ENCODE peak calls at places on chromosomes 1 and 21, in nine cellular contexts. Y is GM23338, X is A549, B is thoracic aorta, R is HFF-Myc, P is GM12878, G is GM20000, U is GM12865, A is uterus. J is an unnamed sample.

GRCh38 chr21:37220433-37220980 is 46.6 kb downstream of the VPS26C start:
- DNase-seq in U (no peak), R (no peak), A (no peak), B (no peak), X (peak), G (peak), P (no peak), Y (peak), J (no peak)

GRCh38 chr1:170253180-170253579 is 107.4 kb downstream of the NTMT2 start:
- DNase-seq in X (no peak), Y (no peak), P (no peak), G (no peak), B (no peak), R (peak), A (no peak), U (peak), J (no peak)

GRCh38 chr1:1120866-1121563 is 5.1 kb upstream of the C1orf159 start:
- DNase-seq in G (no peak), P (no peak), U (no peak), X (no peak), A (no peak), R (no peak), Y (no peak), B (no peak), J (no peak)

GRCh38 chr1:37481289-37482003 is 7.1 kb downstream of the ZC3H12A start:
- DNase-seq in R (no peak), X (no peak), G (no peak), B (no peak), P (no peak), U (no peak), Y (no peak), A (no peak), J (peak)

GRCh38 chr1:2583871-2584341 is 2.7 kb upstream of the PRXL2B start:
- DNase-seq in A (no peak), Y (peak), B (no peak), X (no peak), R (no peak), U (no peak), G (no peak), P (no peak), J (no peak)

GRCh38 chr1:218813247-218813646 is 360.4 kb upstream of the LYPLAL1 start:
- DNase-seq in P (no peak), R (no peak), B (no peak), X (no peak), U (no peak), A (no peak), G (no peak), Y (peak), J (no peak)

GRCh38 chr1:200154069-200154767 is 126.7 kb downstream of the NR5A2 start:
- DNase-seq in R (no peak), G (peak), X (no peak), A (no peak), U (peak), P (peak), B (no peak), Y (no peak), J (peak)

GRCh38 chr1:31625561-31626272 is 8.2 kb downstream of the HCRTR1 start:
- DNase-seq in Y (no peak), R (no peak), X (no peak), B (no peak), P (no peak), A (no peak), U (no peak), G (no peak), J (no peak)

GRCh38 chr1:202143011-202143767 is 1.3 kb downstream of the ARL8A start:
- DNase-seq in U (peak), Y (no peak), B (no peak), R (no peak), P (no peak), G (peak), X (peak), A (no peak), J (peak)

GRCh38 chr21:43958364-43959158 is 53.5 kb upstream of the TRAPPC10 start:
- DNase-seq in R (no peak), U (peak), G (no peak), B (no peak), Y (no peak), X (no peak), P (peak), A (no peak), J (no peak)

GRCh38 chr1:217244946-217245345 is 385.9 kb downstream of the GPATCH2 start:
- DNase-seq in B (no peak), G (no peak), R (no peak), P (no peak), X (no peak), Y (no peak), U (no peak), A (no peak), J (no peak)

GRCh38 chr1:211606914-211607751 is 28.2 kb upstream of the SLC30A1 start:
- DNase-seq in G (peak), A (no peak), Y (no peak), B (no peak), X (no peak), P (peak), R (no peak), U (peak), J (peak)

GRCh38 chr21:14957836-14958235 is 107.0 kb downstream of the NRIP1 start:
- DNase-seq in Y (no peak), X (no peak), P (no peak), G (no peak), U (no peak), B (no peak), A (no peak), R (no peak), J (no peak)

GRCh38 chr1:6688757-6689156 is 12.9 kb downstream of the DNAJC11 start:
- DNase-seq in G (no peak), A (no peak), R (no peak), X (no peak), P (no peak), U (peak), Y (no peak), B (no peak), J (no peak)

GRCh38 chr1:89518116-89518780 is 6.4 kb upstream of the LRRC8B start:
- DNase-seq in U (no peak), Y (no peak), P (no peak), R (no peak), A (no peak), G (no peak), B (no peak), X (no peak), J (no peak)

GRCh38 chr1:205519541-205520131 is 15.2 kb downstream of the CDK18 start:
- DNase-seq in G (no peak), X (no peak), U (no peak), P (no peak), R (no peak), B (no peak), A (peak), Y (peak), J (no peak)

GRCh38 chr21:33268736-33269441 is 2.7 kb downstream of the IL10RB start:
- DNase-seq in U (peak), A (no peak), X (no peak), B (no peak), G (peak), Y (no peak), P (peak), R (no peak), J (peak)

GRCh38 chr1:203325004-203325417 is 19.7 kb downstream of the BTG2 start:
- DNase-seq in R (no peak), X (no peak), U (peak), Y (peak), A (no peak), G (peak), B (no peak), P (peak), J (peak)

GRCh38 chr1:33719771-33720670 is 143.9 kb upstream of the HMGB4 start:
- DNase-seq in U (no peak), R (no peak), G (no peak), X (no peak), B (no peak), Y (no peak), P (no peak), A (no peak), J (no peak)

GRCh38 chr1:29029652-29030051 is 94.1 kb downstream of the TMEM200B start:
- DNase-seq in A (no peak), X (no peak), Y (no peak), B (no peak), R (no peak), G (no peak), U (no peak), P (no peak), J (no peak)

GRCh38 chr1:38527373-38527966 is 332.1 kb downstream of the RRAGC start:
- DNase-seq in Y (peak), B (no peak), R (no peak), X (no peak), G (peak), U (peak), P (peak), A (no peak), J (peak)

GRCh38 chr1:2865571-2866414 is 64.3 kb upstream of the TTC34 start:
- DNase-seq in U (no peak), P (no peak), B (no peak), A (no peak), X (no peak), G (no peak), Y (no peak), R (no peak), J (no peak)

GRCh38 chr1:35544976-35545375 is 12.2 kb downstream of the KIAA0319L start:
- DNase-seq in X (peak), P (peak), Y (peak), G (peak), A (no peak), B (no peak), R (no peak), U (peak), J (peak)
- TF ChIP-seq CTCF in X (peak), P (peak), Y (peak), G (peak), A (no peak), B (no peak), R (peak), U (peak), J (peak)

GRCh38 chr1:30126839-30127238 is 596.5 kb downstream of the MATN1 start:
- DNase-seq in R (no peak), G (no peak), U (no peak), P (no peak), Y (no peak), B (no peak), A (no peak), X (no peak), J (no peak)
- TF ChIP-seq CTCF in R (no peak), G (no peak), U (no peak), P (no peak), Y (no peak), B (no peak), A (no peak), X (no peak), J (no peak)

GRCh38 chr1:152035406-152036315 is 1.1 kb downstream of the S100A11 start:
- DNase-seq in G (no peak), A (no peak), U (no peak), R (no peak), Y (peak), X (peak), B (no peak), P (no peak), J (no peak)
- TF ChIP-seq CTCF in G (no peak), A (no peak), U (no peak), R (no peak), Y (no peak), X (no peak), B (no peak), P (no peak), J (no peak)

GRCh38 chr1:66085600-66085999 is 292.9 kb downstream of the PDE4B start:
- DNase-seq in X (no peak), U (no peak), G (no peak), P (no peak), B (no peak), A (no peak), R (no peak), Y (no peak), J (no peak)

GRCh38 chr1:66088787-66089186 is 296.1 kb downstream of the PDE4B start:
- DNase-seq in R (no peak), G (no peak), B (no peak), A (no peak), P (no peak), Y (no peak), U (no peak), X (no peak), J (no peak)

GRCh38 chr1:66084442-66084841 is 291.7 kb downstream of the PDE4B start:
- DNase-seq in A (no peak), U (no peak), B (no peak), G (no peak), X (no peak), P (no peak), Y (peak), R (no peak), J (no peak)
- TF ChIP-seq CTCF in A (no peak), U (no peak), B (no peak), G (no peak), X (no peak), P (peak), Y (peak), R (no peak), J (no peak)

GRCh38 chr1:50425376-50426107 is 2.3 kb upstream of the DMRTA2 start:
- DNase-seq in R (no peak), X (peak), B (no peak), G (peak), A (no peak), U (no peak), P (no peak), Y (peak), J (peak)
- TF ChIP-seq CTCF in R (peak), X (no peak), B (no peak), G (no peak), A (no peak), U (no peak), P (no peak), Y (peak), J (no peak)

GRCh38 chr1:117846674-117847425 is 82.6 kb downstream of the GDAP2 start:
- DNase-seq in A (no peak), X (no peak), G (no peak), Y (no peak), R (no peak), U (no peak), P (no peak), B (no peak), J (no peak)

GRCh38 chr1:117841117-117841650 is 88.2 kb downstream of the GDAP2 start:
- DNase-seq in B (no peak), U (no peak), A (no peak), X (no peak), G (no peak), Y (no peak), P (no peak), R (no peak), J (no peak)

GRCh38 chr1:117843791-117844190 is 85.6 kb downstream of the GDAP2 start:
- DNase-seq in X (no peak), R (no peak), Y (no peak), G (no peak), P (no peak), A (no peak), U (no peak), B (no peak), J (no peak)

GRCh38 chr1:117838911-117839310 is 90.5 kb downstream of the GDAP2 start:
- DNase-seq in G (no peak), R (no peak), X (no peak), A (no peak), U (no peak), P (no peak), B (no peak), Y (no peak), J (no peak)

DNA sequence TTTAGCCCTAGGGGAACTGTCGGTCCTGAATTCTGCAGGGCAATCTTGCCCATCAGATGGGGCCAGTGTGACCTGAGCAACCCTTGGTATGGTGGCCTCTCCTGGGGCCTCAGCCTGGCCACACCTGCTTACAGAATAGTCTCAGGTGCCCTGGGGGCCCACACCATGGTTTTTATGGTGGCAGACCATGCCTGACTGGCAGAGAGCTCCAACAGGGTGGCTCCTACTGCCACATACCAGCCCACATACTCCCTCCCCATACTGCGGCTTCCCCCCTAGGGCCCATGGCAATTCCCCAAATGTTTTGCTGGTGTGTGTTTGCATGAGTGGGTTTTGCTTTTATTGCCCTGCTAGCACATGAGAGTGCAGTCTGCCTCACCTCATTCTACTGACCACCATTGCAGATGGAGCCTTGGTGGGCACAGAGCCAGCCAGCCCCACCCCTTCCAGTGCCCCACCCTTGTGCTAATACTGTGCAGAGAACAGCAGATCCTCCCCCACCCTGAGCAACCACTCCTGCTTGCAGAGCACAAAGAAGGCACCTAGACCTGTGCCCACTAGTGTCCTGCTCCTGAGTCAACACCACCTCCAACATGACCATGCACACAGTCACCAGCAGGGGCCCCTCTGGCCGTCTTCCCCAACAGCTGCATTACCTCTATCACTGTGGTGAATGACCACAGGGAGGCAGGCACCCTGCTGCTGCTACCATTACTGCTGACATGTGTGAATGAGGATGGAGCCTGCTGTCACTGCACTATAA is 86.8 kb downstream of the GDAP2 start:
- DNase-seq in B (no peak), R (no peak), X (no peak), A (no peak), Y (peak), G (no peak), P (no peak), U (peak), J (no peak)
- TF ChIP-seq CTCF in B (no peak), R (peak), X (no peak), A (no peak), Y (peak), G (no peak), P (no peak), U (no peak), J (no peak)

GRCh38 chr21:45407629-45408247 is 2.8 kb downstream of the COL18A1 start:
- DNase-seq in G (no peak), R (no peak), X (no peak), P (no peak), A (no peak), U (no peak), B (no peak), Y (no peak), J (no peak)
- TF ChIP-seq CTCF in G (no peak), R (no peak), X (no peak), P (no peak), A (no peak), U (no peak), B (no peak), Y (no peak), J (no peak)

DNA sequence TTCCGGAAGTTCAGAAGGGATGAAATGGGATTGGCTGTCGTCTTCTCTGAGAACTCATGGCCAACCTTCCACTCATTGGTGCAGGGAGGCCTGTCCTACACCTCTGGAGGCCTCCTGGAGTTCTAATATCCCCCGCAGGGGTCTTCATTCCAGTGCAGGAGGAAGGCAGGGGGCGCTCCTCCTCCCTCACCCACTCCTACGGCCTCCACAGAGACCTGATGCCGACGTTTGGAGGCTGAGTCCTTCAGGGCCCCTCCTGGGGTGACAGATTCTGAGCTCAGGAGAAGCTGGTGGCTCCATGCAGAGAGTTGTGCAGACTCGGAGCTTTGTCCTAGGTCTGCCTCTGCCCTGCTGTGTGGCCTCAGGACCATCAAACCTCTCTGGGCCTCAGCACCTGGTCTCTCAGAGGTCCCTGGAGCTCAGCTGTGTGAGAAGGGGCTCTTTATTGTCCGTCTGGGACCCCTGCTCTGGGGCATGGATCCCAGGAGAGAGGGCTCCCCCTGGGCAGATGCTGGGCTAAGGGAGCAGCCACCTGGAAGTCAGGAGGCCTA is 102.3 kb upstream of the WNT4 start:
- DNase-seq in B (no peak), G (no peak), Y (no peak), A (no peak), U (no peak), R (no peak), P (no peak), X (no peak), J (no peak)
- TF ChIP-seq CTCF in B (no peak), G (no peak), Y (peak), A (no peak), U (no peak), R (no peak), P (no peak), X (no peak), J (no peak)

GRCh38 chr1:231241751-231242150 is 739 bp downstream of the GNPAT start:
- DNase-seq in G (peak), B (no peak), U (peak), A (no peak), P (no peak), X (peak), R (no peak), Y (peak), J (no peak)
- TF ChIP-seq CTCF in G (no peak), B (no peak), U (no peak), A (no peak), P (no peak), X (no peak), R (no peak), Y (no peak), J (no peak)

GRCh38 chr21:38806942-38807284 is 1.2 kb downstream of the ETS2 start:
- DNase-seq in B (no peak), U (no peak), G (no peak), P (no peak), R (no peak), A (no peak), Y (no peak), X (no peak), J (no peak)

GRCh38 chr21:38807481-38807880 is 1.8 kb downstream of the ETS2 start:
- DNase-seq in A (no peak), R (no peak), X (no peak), B (no peak), P (no peak), Y (no peak), U (no peak), G (no peak), J (no peak)

GRCh38 chr21:38804617-38805281 is 980 bp upstream of the ETS2 start:
- DNase-seq in G (peak), X (no peak), A (peak), R (no peak), Y (peak), P (no peak), U (peak), B (no peak), J (peak)

GRCh38 chr21:38805282-38806152 is at the start of gene ETS2:
- DNase-seq in Y (peak), R (peak), U (peak), A (peak), P (peak), X (peak), B (peak), G (peak), J (peak)

DNA sequence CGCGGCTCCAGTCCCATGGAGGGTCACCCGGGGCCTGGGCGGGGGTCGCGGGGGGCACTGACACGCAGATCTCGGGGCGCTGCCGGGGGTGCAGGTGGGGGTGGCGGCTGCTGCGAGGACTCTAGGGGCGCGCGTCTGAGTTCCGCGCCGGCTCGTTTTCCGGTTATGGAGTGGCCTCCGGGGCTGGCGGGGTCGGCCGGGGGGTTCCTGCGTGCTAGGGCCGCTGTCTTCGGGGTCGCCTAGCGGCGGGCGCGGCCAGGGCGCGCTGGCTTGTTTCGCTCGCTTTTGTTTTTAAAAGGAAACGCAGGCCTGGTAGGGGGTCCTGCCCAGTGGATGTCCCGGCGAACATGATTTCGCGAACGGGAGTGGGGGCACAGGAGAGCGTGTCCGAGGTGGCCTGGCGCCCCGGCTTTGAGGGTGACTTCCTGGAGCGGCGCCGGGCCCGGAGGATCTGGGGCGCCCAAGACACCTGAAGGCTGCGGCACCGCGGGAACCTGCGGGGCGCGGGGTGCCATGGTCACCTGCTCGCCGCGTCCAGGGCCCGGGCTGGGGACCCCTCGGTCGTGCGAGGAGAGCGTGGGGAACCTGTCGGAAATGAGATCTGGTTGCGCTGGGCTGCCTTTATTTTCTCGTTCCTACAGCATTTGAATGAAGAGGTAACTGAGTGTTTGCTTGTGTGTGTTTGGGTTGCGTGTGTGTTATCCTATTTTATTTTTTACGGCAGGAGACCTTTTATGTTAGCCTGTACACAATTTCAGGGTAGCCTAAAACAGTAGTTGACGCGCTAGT is 618 bp downstream of the ETS2 start:
- DNase-seq in X (no peak), U (peak), R (no peak), B (no peak), G (peak), P (no peak), Y (peak), A (no peak), J (peak)
- TF ChIP-seq CTCF in X (no peak), U (peak), R (no peak), B (peak), G (no peak), P (no peak), Y (no peak), A (no peak), J (no peak)

J was measured in GM13976.